ENCODE peak calls at places on chromosomes 5 and 9, in five cellular contexts. V, C, W, R and Z are unnamed samples.
A peak's percentile ranks its signal among the peaks of the same experiment; 100 is the strongest.

GRCh38 chr9:89810434-89810833 is 205.6 kb downstream of the GADD45G start:
- DNase-seq in V (no peak), C (peak; percentile 20), W (no peak), R (peak; percentile 20), Z (no peak)

GRCh38 chr9:131668439-131669233 is 71.2 kb downstream of the RAPGEF1 start:
- DNase-seq in V (no peak), C (no peak), W (no peak), R (no peak), Z (peak; percentile 76)

GRCh38 chr5:172715421-172715780 is 55.6 kb downstream of the DUSP1 start:
- DNase-seq in V (no peak), C (no peak), W (no peak), R (no peak), Z (no peak)

GRCh38 chr5:56760723-56761122 is 54.6 kb upstream of the MAP3K1 start:
- DNase-seq in V (no peak), C (no peak), W (no peak), R (no peak), Z (no peak)

GRCh38 chr5:138177936-138178515 is 404 bp downstream of the BRD8 start:
- DNase-seq in V (no peak), C (peak; percentile 61), W (peak; percentile 3), R (peak; percentile 29), Z (no peak)

GRCh38 chr5:151897017-151897552 is 27.6 kb downstream of the GLRA1 start:
- DNase-seq in V (no peak), C (no peak), W (no peak), R (no peak), Z (no peak)

GRCh38 chr5:146890733-146891440 is 12.3 kb upstream of the PPP2R2B start:
- DNase-seq in V (no peak), C (no peak), W (no peak), R (peak; percentile 53), Z (no peak)

GRCh38 chr5:122435738-122436137 is 123.7 kb downstream of the SNCAIP start:
- DNase-seq in V (no peak), C (no peak), W (no peak), R (no peak), Z (no peak)

GRCh38 chr5:121628783-121629182 is 222.9 kb upstream of the FTMT start:
- DNase-seq in V (peak; percentile 13), C (no peak), W (no peak), R (peak; percentile 20), Z (no peak)

GRCh38 chr5:56326116-56326515 is 93.0 kb upstream of the ANKRD55 start:
- DNase-seq in V (peak; percentile 3), C (no peak), W (no peak), R (no peak), Z (no peak)

GRCh38 chr9:107340920-107341632 is 58.0 kb downstream of the RAD23B start:
- DNase-seq in V (peak; percentile 69), C (peak; percentile 81), W (peak; percentile 74), R (peak; percentile 77), Z (peak; percentile 70)

GRCh38 chr5:115948013-115948605 is 14.2 kb upstream of the LVRN start:
- DNase-seq in V (no peak), C (no peak), W (no peak), R (no peak), Z (no peak)

GRCh38 chr5:164672931-164673694 is 1167.7 kb downstream of the MAT2B start:
- DNase-seq in V (no peak), C (no peak), W (no peak), R (peak; percentile 26), Z (no peak)

GRCh38 chr5:94057655-94058054 is 316.3 kb upstream of the POU5F2 start:
- DNase-seq in V (no peak), C (no peak), W (no peak), R (no peak), Z (no peak)

GRCh38 chr5:78829811-78830499 is 155.2 kb downstream of the ARSB start:
- DNase-seq in V (no peak), C (no peak), W (no peak), R (no peak), Z (no peak)

GRCh38 chr9:137172907-137173794 is 1.3 kb upstream of the TMEM210 start:
- DNase-seq in V (peak; percentile 60), C (no peak), W (no peak), R (no peak), Z (no peak)

GRCh38 chr9:137176302-137177182 is 4.7 kb upstream of the TMEM210 start:
- DNase-seq in V (peak; percentile 55), C (no peak), W (no peak), R (peak; percentile 37), Z (no peak)

GRCh38 chr9:137174722-137175293 is 3.0 kb upstream of the TMEM210 start:
- DNase-seq in V (no peak), C (no peak), W (no peak), R (no peak), Z (no peak)

GRCh38 chr9:137173795-137174664 is 2.2 kb upstream of the TMEM210 start:
- DNase-seq in V (no peak), C (no peak), W (no peak), R (no peak), Z (no peak)

DNA sequence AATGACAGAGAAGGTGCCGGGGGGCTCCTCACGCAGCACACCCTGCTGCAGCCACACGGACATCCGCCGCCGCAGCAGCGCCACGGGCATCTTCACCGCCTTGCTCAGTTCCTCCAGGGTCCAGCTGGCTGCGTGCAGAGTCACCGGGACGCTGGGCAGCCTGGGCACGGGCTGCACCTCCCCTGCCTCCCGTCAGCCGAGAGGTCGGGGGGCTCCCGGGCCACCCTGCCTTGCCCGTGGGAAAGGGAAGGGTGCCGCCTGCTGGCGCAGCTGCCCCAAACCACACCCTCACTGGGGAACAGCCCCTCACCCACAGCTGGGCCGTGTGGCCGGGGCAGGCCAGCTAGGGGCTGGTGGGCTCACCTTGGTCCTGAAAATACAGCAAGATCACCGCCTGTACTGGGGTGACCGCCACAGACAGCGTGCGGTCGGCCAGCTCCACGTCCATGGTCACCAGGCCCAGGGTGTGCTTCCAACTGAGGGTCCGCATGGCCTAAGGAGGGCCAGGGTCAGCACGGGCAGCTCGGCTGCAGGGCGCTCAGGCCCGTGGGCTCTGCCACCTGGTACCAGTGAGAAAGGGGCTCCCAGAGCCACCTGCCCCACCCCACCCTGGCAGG is 3.6 kb upstream of the TMEM210 start:
- DNase-seq in V (no peak), C (no peak), W (no peak), R (no peak), Z (no peak)
- TF ChIP-seq CTCF in V (no peak), C (no peak), W (no peak), R (peak; percentile 25), Z (no peak)

GRCh38 chr5:73230264-73231244 is 57.6 kb downstream of the TMEM174 start:
- DNase-seq in V (no peak), C (no peak), W (no peak), R (no peak), Z (no peak)
- TF ChIP-seq CTCF in V (no peak), C (no peak), W (no peak), R (no peak), Z (no peak)

GRCh38 chr9:4226331-4227250 is 73.3 kb downstream of the GLIS3 start:
- DNase-seq in V (peak; percentile 76), C (no peak), W (no peak), R (no peak), Z (peak; percentile 47)

GRCh38 chr9:4228606-4229005 is 71.3 kb downstream of the GLIS3 start:
- DNase-seq in V (peak; percentile 12), C (no peak), W (no peak), R (peak; percentile 37), Z (no peak)

GRCh38 chr9:4225291-4226119 is 74.4 kb downstream of the GLIS3 start:
- DNase-seq in V (peak; percentile 9), C (no peak), W (no peak), R (peak; percentile 68), Z (no peak)

GRCh38 chr9:4228142-4228541 is 71.7 kb downstream of the GLIS3 start:
- DNase-seq in V (no peak), C (no peak), W (no peak), R (no peak), Z (no peak)

GRCh38 chr9:4229252-4229651 is 70.6 kb downstream of the GLIS3 start:
- DNase-seq in V (no peak), C (no peak), W (no peak), R (no peak), Z (no peak)
- TF ChIP-seq CTCF in V (no peak), C (no peak), W (no peak), R (no peak), Z (no peak)

GRCh38 chr9:73609381-73609780 is 457.7 kb downstream of the ANXA1 start:
- DNase-seq in V (no peak), C (no peak), W (no peak), R (no peak), Z (no peak)
- TF ChIP-seq CTCF in V (no peak), C (no peak), W (no peak), R (no peak), Z (no peak)

GRCh38 chr9:135119496-135120064 is 32.1 kb downstream of the OLFM1 start:
- DNase-seq in V (no peak), C (peak; percentile 30), W (no peak), R (no peak), Z (no peak)
- TF ChIP-seq CTCF in V (no peak), C (no peak), W (no peak), R (no peak), Z (no peak)

DNA sequence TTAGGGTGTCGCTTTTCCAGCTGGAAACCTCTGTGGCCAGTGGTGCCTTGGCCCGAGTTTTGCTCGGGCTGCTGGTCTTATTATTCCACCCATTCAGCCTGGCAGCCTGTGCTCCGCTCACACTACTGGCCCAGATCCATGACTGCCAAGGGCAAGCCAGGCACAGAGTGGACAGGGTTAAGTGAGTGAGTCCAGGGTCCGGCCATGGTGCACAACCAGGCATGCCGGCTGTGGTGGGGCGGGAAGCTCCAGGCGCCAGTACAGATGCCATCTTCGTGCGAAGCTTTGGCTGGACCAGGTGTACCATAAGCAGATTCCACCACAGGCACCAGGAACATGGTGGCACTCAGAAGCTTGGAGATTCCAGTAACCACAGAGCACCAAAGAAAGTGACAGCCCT is 580.2 kb upstream of the FAM174A start:
- DNase-seq in V (no peak), C (no peak), W (no peak), R (no peak), Z (no peak)
- TF ChIP-seq CTCF in V (no peak), C (no peak), W (no peak), R (no peak), Z (no peak)